ENCODE peak calls at places on chromosomes 5 and 9, in eight cellular contexts. One of them, this sample, is unnamed.

GRCh38 chr9:124054671-124055212 is 43.2 kb downstream of the LHX2 start:
- DNase-seq in naive thymus-derived CD4-positive, alpha-beta T cell: no peak
- DNase-seq in breast epithelium: no peak
- DNase-seq in heart left ventricle: no peak
- DNase-seq in ovary: no peak
- DNase-seq in psoas muscle: no peak
- DNase-seq in fibroblast of lung: peak; percentile 85
- DNase-seq in A549: no peak
- DNase-seq in this sample: peak; percentile 22

GRCh38 chr5:120254385-120254784 is 209.7 kb upstream of the PRR16 start:
- DNase-seq in naive thymus-derived CD4-positive, alpha-beta T cell: no peak
- DNase-seq in fibroblast of lung: peak; percentile 6
- DNase-seq in breast epithelium: no peak
- DNase-seq in ovary: no peak
- DNase-seq in heart left ventricle: no peak
- DNase-seq in A549: no peak
- DNase-seq in psoas muscle: no peak
- DNase-seq in this sample: no peak

GRCh38 chr5:39675676-39676075 is 250.9 kb upstream of the DAB2 start:
- DNase-seq in psoas muscle: no peak
- DNase-seq in naive thymus-derived CD4-positive, alpha-beta T cell: no peak
- DNase-seq in breast epithelium: no peak
- DNase-seq in A549: no peak
- DNase-seq in ovary: no peak
- DNase-seq in heart left ventricle: no peak
- DNase-seq in fibroblast of lung: peak; percentile 23
- DNase-seq in this sample: no peak

GRCh38 chr5:1444361-1445189 is 665 bp downstream of the SLC6A3 start:
- DNase-seq in naive thymus-derived CD4-positive, alpha-beta T cell: no peak
- DNase-seq in psoas muscle: peak; percentile 10
- DNase-seq in breast epithelium: no peak
- DNase-seq in fibroblast of lung: no peak
- DNase-seq in A549: no peak
- DNase-seq in heart left ventricle: no peak
- DNase-seq in ovary: no peak
- DNase-seq in this sample: no peak

GRCh38 chr9:23050548-23050947 is 603.9 kb downstream of the DMRTA1 start:
- DNase-seq in breast epithelium: no peak
- DNase-seq in heart left ventricle: no peak
- DNase-seq in fibroblast of lung: no peak
- DNase-seq in psoas muscle: no peak
- DNase-seq in ovary: no peak
- DNase-seq in A549: no peak
- DNase-seq in naive thymus-derived CD4-positive, alpha-beta T cell: no peak
- DNase-seq in this sample: no peak

GRCh38 chr5:159504106-159504856 is 174.0 kb upstream of the IL12B start:
- DNase-seq in naive thymus-derived CD4-positive, alpha-beta T cell: no peak
- DNase-seq in fibroblast of lung: peak; percentile 28
- DNase-seq in A549: no peak
- DNase-seq in heart left ventricle: no peak
- DNase-seq in breast epithelium: no peak
- DNase-seq in psoas muscle: no peak
- DNase-seq in ovary: no peak
- DNase-seq in this sample: peak; percentile 54

GRCh38 chr5:78065663-78066062 is 228.8 kb downstream of the AP3B1 start:
- DNase-seq in breast epithelium: no peak
- DNase-seq in fibroblast of lung: no peak
- DNase-seq in naive thymus-derived CD4-positive, alpha-beta T cell: no peak
- DNase-seq in psoas muscle: no peak
- DNase-seq in A549: no peak
- DNase-seq in heart left ventricle: no peak
- DNase-seq in ovary: no peak
- DNase-seq in this sample: no peak

GRCh38 chr5:32136342-32136741 is 37.8 kb downstream of the GOLPH3 start:
- DNase-seq in heart left ventricle: no peak
- DNase-seq in psoas muscle: no peak
- DNase-seq in breast epithelium: no peak
- DNase-seq in A549: no peak
- DNase-seq in ovary: no peak
- DNase-seq in fibroblast of lung: no peak
- DNase-seq in naive thymus-derived CD4-positive, alpha-beta T cell: no peak
- DNase-seq in this sample: no peak

GRCh38 chr5:62647241-62647640 is 68.6 kb downstream of the LRRC70 start:
- DNase-seq in ovary: no peak
- DNase-seq in psoas muscle: no peak
- DNase-seq in fibroblast of lung: no peak
- DNase-seq in heart left ventricle: no peak
- DNase-seq in naive thymus-derived CD4-positive, alpha-beta T cell: no peak
- DNase-seq in A549: no peak
- DNase-seq in breast epithelium: no peak
- DNase-seq in this sample: no peak

GRCh38 chr9:134234687-134235359 is 70.5 kb upstream of the RNU6ATAC start:
- DNase-seq in psoas muscle: no peak
- DNase-seq in heart left ventricle: no peak
- DNase-seq in fibroblast of lung: no peak
- DNase-seq in A549: no peak
- DNase-seq in naive thymus-derived CD4-positive, alpha-beta T cell: no peak
- DNase-seq in breast epithelium: no peak
- DNase-seq in ovary: peak; percentile 27
- DNase-seq in this sample: no peak

GRCh38 chr9:82124090-82124489 is 135.5 kb downstream of the SPATA31D1 start:
- DNase-seq in heart left ventricle: no peak
- DNase-seq in psoas muscle: no peak
- DNase-seq in fibroblast of lung: peak; percentile 47
- DNase-seq in naive thymus-derived CD4-positive, alpha-beta T cell: no peak
- DNase-seq in A549: no peak
- DNase-seq in ovary: no peak
- DNase-seq in breast epithelium: no peak
- DNase-seq in this sample: no peak

DNA sequence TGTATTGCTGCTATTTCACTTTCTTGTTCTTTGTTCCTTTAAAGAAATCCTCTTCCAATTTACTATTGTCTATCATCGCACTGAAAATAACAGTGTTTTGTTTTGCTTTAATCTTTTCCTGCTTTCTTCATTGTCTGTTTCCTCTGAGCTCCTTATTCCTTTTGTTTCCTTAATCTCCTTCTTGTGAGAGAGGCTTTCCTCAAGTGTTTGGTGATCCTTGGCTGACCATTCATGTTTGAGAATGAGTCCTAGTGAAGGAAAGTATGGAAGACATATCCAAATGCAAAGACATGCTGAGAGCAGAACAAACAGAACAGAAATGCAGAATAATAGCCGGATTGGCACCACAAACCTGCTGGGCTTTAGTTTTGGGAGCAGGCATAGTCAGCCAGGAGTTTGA is 42.0 kb upstream of the ENTREP1 start:
- DNase-seq in A549: no peak
- DNase-seq in breast epithelium: no peak
- DNase-seq in heart left ventricle: no peak
- DNase-seq in psoas muscle: no peak
- DNase-seq in naive thymus-derived CD4-positive, alpha-beta T cell: no peak
- DNase-seq in fibroblast of lung: no peak
- DNase-seq in ovary: no peak
- DNase-seq in this sample: no peak
- H3K27ac ChIP-seq in A549: no peak overlapping the region
- H3K27ac ChIP-seq in breast epithelium: no peak overlapping the region
- H3K27ac ChIP-seq in heart left ventricle: no peak overlapping the region
- H3K27ac ChIP-seq in psoas muscle: no peak overlapping the region
- H3K27ac ChIP-seq in naive thymus-derived CD4-positive, alpha-beta T cell: no peak overlapping the region
- H3K27ac ChIP-seq in fibroblast of lung: no peak overlapping the region
- H3K27ac ChIP-seq in ovary: no peak overlapping the region
- H3K27ac ChIP-seq in this sample: no peak overlapping the region

DNA sequence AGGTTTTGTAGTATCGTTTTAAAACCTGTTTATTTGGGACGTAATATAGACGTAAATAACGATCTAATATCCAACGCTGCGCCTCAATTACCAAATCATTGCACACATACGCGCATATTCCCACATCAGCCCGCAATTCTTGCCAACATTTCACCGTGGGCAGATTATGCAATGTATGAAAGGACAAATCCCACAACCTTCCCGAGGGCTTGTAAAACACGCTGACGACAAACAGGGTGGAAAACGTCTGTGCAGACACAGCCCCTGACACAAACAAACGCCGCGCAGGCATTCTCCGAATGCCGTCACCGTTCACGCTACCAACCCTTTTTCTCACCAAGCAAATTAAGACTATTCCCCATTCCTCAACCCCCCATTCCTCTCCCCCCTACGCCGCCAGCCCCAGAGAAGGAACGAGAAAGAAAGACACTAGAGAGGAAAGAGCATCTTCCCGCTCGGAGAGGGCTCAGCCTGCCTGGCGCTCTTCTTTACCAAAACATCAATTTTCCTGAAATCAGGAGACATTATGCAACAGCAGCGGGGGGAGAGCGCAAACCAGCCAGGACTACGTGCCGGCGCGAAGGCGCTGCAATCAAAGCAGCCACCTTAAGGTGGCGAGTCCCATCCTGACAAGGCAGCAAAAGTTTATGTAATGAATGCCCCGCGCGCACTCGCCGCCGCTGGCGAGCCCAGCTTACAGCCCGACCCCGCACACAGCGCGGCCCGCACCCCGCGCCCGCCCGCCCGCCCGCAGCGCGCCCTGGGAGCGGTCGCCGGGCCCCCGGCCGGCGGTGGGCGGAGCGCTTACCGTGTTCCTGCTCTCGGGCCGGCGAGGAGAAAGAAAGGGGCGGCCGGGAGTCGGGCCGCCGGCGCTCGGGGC is 560 bp downstream of the NFIL3 start:
- DNase-seq in fibroblast of lung: peak; percentile 94
- DNase-seq in breast epithelium: no peak
- DNase-seq in heart left ventricle: peak; percentile 71
- DNase-seq in naive thymus-derived CD4-positive, alpha-beta T cell: peak; percentile 55
- DNase-seq in psoas muscle: peak; percentile 60
- DNase-seq in A549: peak; percentile 61
- DNase-seq in ovary: peak; percentile 76
- DNase-seq in this sample: peak; percentile 72
- H3K4me1 ChIP-seq in fibroblast of lung: peaks cover 15% of the 10 kb centered on the region
- H3K4me1 ChIP-seq in breast epithelium: peaks cover 12% of the 10 kb centered on the region
- H3K4me1 ChIP-seq in heart left ventricle: peaks cover 36% of the 10 kb centered on the region
- H3K4me1 ChIP-seq in naive thymus-derived CD4-positive, alpha-beta T cell: peaks cover 25% of the 10 kb centered on the region
- H3K4me1 ChIP-seq in psoas muscle: peaks cover 23% of the 10 kb centered on the region
- H3K4me1 ChIP-seq in A549: peaks cover 54% of the 10 kb centered on the region
- H3K4me1 ChIP-seq in ovary: peaks cover 9% of the 10 kb centered on the region
- H3K4me1 ChIP-seq in this sample: peaks cover 42% of the 10 kb centered on the region

DNA sequence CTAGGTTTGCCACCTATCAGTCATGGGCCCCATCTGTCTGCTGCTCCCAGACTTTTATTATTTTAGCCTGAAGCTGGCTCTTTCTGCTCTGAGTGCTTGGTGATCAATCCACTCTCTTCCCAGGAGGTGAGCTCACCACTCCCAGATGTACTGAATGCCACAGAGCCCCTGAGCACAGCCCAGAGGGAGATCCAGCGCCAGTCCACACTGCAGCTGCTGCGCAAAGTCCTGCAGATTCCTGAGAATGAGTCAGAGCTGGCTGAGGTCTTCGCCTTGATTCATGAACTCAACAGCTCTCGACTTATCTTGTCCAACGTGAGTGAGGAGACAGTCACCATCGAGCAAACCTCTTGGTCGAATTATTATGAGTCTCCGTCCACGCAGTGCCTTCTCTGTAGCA is 36.0 kb downstream of the HMGXB3 start:
- DNase-seq in naive thymus-derived CD4-positive, alpha-beta T cell: no peak
- DNase-seq in A549: peak; percentile 58
- DNase-seq in fibroblast of lung: peak; percentile 91
- DNase-seq in breast epithelium: no peak
- DNase-seq in ovary: no peak
- DNase-seq in heart left ventricle: peak; percentile 70
- DNase-seq in psoas muscle: peak; percentile 76
- DNase-seq in this sample: peak; percentile 93
- H3K4me3 ChIP-seq in naive thymus-derived CD4-positive, alpha-beta T cell: no peak overlapping the region
- H3K4me3 ChIP-seq in A549: no peak overlapping the region
- H3K4me3 ChIP-seq in fibroblast of lung: no peak overlapping the region
- H3K4me3 ChIP-seq in breast epithelium: no peak overlapping the region
- H3K4me3 ChIP-seq in ovary: no peak overlapping the region
- H3K4me3 ChIP-seq in heart left ventricle: no peak overlapping the region
- H3K4me3 ChIP-seq in psoas muscle: no peak overlapping the region
- H3K4me3 ChIP-seq in this sample: no peak overlapping the region

GRCh38 chr9:98809311-98810105 is 2.0 kb downstream of the GALNT12 start:
- DNase-seq in breast epithelium: no peak
- DNase-seq in A549: no peak
- DNase-seq in heart left ventricle: no peak
- DNase-seq in naive thymus-derived CD4-positive, alpha-beta T cell: no peak
- DNase-seq in psoas muscle: no peak
- DNase-seq in ovary: no peak
- DNase-seq in fibroblast of lung: no peak
- DNase-seq in this sample: no peak
- H3K27ac ChIP-seq in breast epithelium: no peak overlapping the region
- H3K27ac ChIP-seq in A549: no peak overlapping the region
- H3K27ac ChIP-seq in heart left ventricle: no peak overlapping the region
- H3K27ac ChIP-seq in naive thymus-derived CD4-positive, alpha-beta T cell: no peak overlapping the region
- H3K27ac ChIP-seq in psoas muscle: no peak overlapping the region
- H3K27ac ChIP-seq in ovary: no peak overlapping the region
- H3K27ac ChIP-seq in fibroblast of lung: no peak overlapping the region
- H3K27ac ChIP-seq in this sample: no peak overlapping the region

DNA sequence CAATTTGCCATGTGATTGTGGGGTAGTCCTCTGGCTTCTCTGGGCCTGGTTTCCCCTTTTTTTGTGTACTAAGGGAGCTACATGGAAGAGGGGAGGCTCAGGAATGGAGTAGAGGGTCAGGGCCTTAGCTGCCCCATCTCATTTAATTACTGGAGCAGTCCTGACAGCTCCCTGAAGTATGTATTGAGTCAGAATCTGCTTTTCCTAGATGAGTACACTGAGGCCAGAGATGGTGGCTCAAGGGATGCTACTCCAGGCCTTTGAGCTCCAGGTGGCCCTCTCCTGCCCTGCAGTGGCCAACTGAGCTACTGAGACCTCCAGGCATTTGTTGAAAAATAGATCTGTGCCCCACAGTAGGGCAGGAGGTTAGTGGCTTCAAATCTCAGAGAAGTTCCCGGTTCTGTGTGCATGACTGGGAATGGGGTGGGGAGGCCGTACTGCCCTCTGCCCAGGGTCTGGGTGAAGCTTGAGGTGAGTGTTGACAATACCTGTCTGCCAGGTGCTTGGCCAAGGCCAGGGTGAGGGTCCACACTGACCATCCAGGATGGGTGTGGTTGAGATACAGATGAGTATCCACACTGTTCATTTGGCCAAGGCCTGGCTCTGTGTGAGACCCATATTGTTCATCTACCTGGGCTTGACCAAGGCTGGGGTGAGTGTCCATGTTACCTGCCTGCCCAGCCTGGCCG is 45.7 kb downstream of the CXXC5 start:
- DNase-seq in naive thymus-derived CD4-positive, alpha-beta T cell: no peak
- DNase-seq in breast epithelium: no peak
- DNase-seq in fibroblast of lung: no peak
- DNase-seq in ovary: no peak
- DNase-seq in heart left ventricle: no peak
- DNase-seq in psoas muscle: no peak
- DNase-seq in A549: no peak
- DNase-seq in this sample: no peak
- H3K4me1 ChIP-seq in naive thymus-derived CD4-positive, alpha-beta T cell: peaks cover 7% of the 10 kb centered on the region
- H3K4me1 ChIP-seq in breast epithelium: peaks cover 8% of the 10 kb centered on the region
- H3K4me1 ChIP-seq in fibroblast of lung: peaks cover 16% of the 10 kb centered on the region
- H3K4me1 ChIP-seq in ovary: peaks cover 18% of the 10 kb centered on the region
- H3K4me1 ChIP-seq in heart left ventricle: peaks cover 68% of the 10 kb centered on the region
- H3K4me1 ChIP-seq in psoas muscle: peaks cover 56% of the 10 kb centered on the region
- H3K4me1 ChIP-seq in A549: peaks cover 43% of the 10 kb centered on the region
- H3K4me1 ChIP-seq in this sample: peaks cover 46% of the 10 kb centered on the region

GRCh38 chr9:103821115-103821514 is 273.0 kb upstream of the SMC2 start:
- DNase-seq in A549: no peak
- DNase-seq in fibroblast of lung: no peak
- DNase-seq in psoas muscle: no peak
- DNase-seq in heart left ventricle: no peak
- DNase-seq in naive thymus-derived CD4-positive, alpha-beta T cell: no peak
- DNase-seq in breast epithelium: no peak
- DNase-seq in ovary: no peak
- DNase-seq in this sample: no peak

GRCh38 chr9:103816146-103816545 is 278.0 kb upstream of the SMC2 start:
- DNase-seq in heart left ventricle: no peak
- DNase-seq in fibroblast of lung: no peak
- DNase-seq in naive thymus-derived CD4-positive, alpha-beta T cell: no peak
- DNase-seq in psoas muscle: no peak
- DNase-seq in A549: no peak
- DNase-seq in breast epithelium: no peak
- DNase-seq in ovary: no peak
- DNase-seq in this sample: no peak
- H3K4me3 ChIP-seq in heart left ventricle: no peak overlapping the region
- H3K4me3 ChIP-seq in fibroblast of lung: no peak overlapping the region
- H3K4me3 ChIP-seq in naive thymus-derived CD4-positive, alpha-beta T cell: no peak overlapping the region
- H3K4me3 ChIP-seq in psoas muscle: no peak overlapping the region
- H3K4me3 ChIP-seq in A549: no peak overlapping the region
- H3K4me3 ChIP-seq in breast epithelium: no peak overlapping the region
- H3K4me3 ChIP-seq in ovary: no peak overlapping the region
- H3K4me3 ChIP-seq in this sample: no peak overlapping the region

This sample was measured in adrenal gland.